ENCODE peak calls at places on chromosomes 2 and 18, in eight cellular contexts. N, W, R, B, J, L, G and Y are unnamed samples.

GRCh38 chr18:10182009-10182624 is 268.3 kb downstream of the VAPA start:
- DNase-seq in N (no peak), W (no peak), R (no peak), B (no peak), J (no peak), L (no peak), G (no peak), Y (no peak)

GRCh38 chr2:33617401-33617800 is 18.3 kb upstream of the FAM98A start:
- DNase-seq in N (no peak), W (no peak), R (no peak), B (no peak), J (no peak), L (no peak), G (no peak), Y (no peak)

GRCh38 chr18:58005885-58006523 is 38.0 kb upstream of the NEDD4L start:
- DNase-seq in N (no peak), W (no peak), R (no peak), B (no peak), J (no peak), L (no peak), G (peak), Y (no peak)

GRCh38 chr18:46174317-46175039 is 70.3 kb downstream of the HAUS1 start:
- DNase-seq in N (no peak), W (peak), R (peak), B (no peak), J (peak), L (peak), G (no peak), Y (peak)

GRCh38 chr2:100293341-100294161 is 28.8 kb downstream of the LONRF2 start:
- DNase-seq in N (no peak), W (no peak), R (peak), B (no peak), J (no peak), L (no peak), G (no peak), Y (no peak)

GRCh38 chr2:241844066-241844728 is 14.5 kb downstream of the PDCD1 start:
- DNase-seq in N (peak), W (peak), R (peak), B (no peak), J (peak), L (peak), G (peak), Y (peak)

GRCh38 chr2:199527071-199527470 is 69.3 kb upstream of the SATB2 start:
- DNase-seq in N (no peak), W (no peak), R (no peak), B (no peak), J (no peak), L (no peak), G (no peak), Y (no peak)

GRCh38 chr2:17300141-17300540 is 218.1 kb downstream of the RAD51AP2 start:
- DNase-seq in N (no peak), W (no peak), R (no peak), B (no peak), J (no peak), L (no peak), G (no peak), Y (no peak)

GRCh38 chr2:65431417-65432226 is 777 bp downstream of the SPRED2 start:
- DNase-seq in N (peak), W (peak), R (peak), B (no peak), J (peak), L (peak), G (no peak), Y (peak)

GRCh38 chr18:63963610-63964256 is 6.1 kb upstream of the SERPINB8 start:
- DNase-seq in N (no peak), W (peak), R (peak), B (peak), J (peak), L (peak), G (peak), Y (peak)

GRCh38 chr2:65710356-65710755 is 278.0 kb upstream of the SPRED2 start:
- DNase-seq in N (no peak), W (no peak), R (no peak), B (no peak), J (no peak), L (no peak), G (no peak), Y (no peak)

GRCh38 chr2:196166876-196167275 is 4.5 kb downstream of the STK17B start:
- DNase-seq in N (no peak), W (no peak), R (peak), B (no peak), J (no peak), L (no peak), G (no peak), Y (peak)

GRCh38 chr2:85584354-85584856 is at the start of gene VAMP5:
- DNase-seq in N (no peak), W (peak), R (no peak), B (no peak), J (peak), L (peak), G (no peak), Y (no peak)

GRCh38 chr2:237723613-237724012 is 75.0 kb upstream of the RBM44 start:
- DNase-seq in N (no peak), W (peak), R (peak), B (no peak), J (peak), L (peak), G (no peak), Y (peak)

GRCh38 chr2:234691968-234692955 is 195.4 kb upstream of the ARL4C start:
- DNase-seq in N (no peak), W (no peak), R (no peak), B (no peak), J (no peak), L (no peak), G (no peak), Y (no peak)

GRCh38 chr2:105439130-105439529 is 40.3 kb upstream of the FHL2 start:
- DNase-seq in N (no peak), W (no peak), R (no peak), B (no peak), J (no peak), L (no peak), G (no peak), Y (no peak)

GRCh38 chr2:99974275-99974674 is 168.1 kb downstream of the AFF3 start:
- DNase-seq in N (no peak), W (no peak), R (no peak), B (no peak), J (no peak), L (no peak), G (no peak), Y (no peak)

GRCh38 chr2:23554054-23554697 is 169.2 kb downstream of the KLHL29 start:
- DNase-seq in N (no peak), W (peak), R (no peak), B (no peak), J (no peak), L (no peak), G (no peak), Y (no peak)

GRCh38 chr18:68314403-68314802 is 400.5 kb downstream of the TMX3 start:
- DNase-seq in N (no peak), W (no peak), R (no peak), B (no peak), J (no peak), L (no peak), G (no peak), Y (no peak)

GRCh38 chr2:148604927-148605326 is 39.6 kb upstream of the EPC2 start:
- DNase-seq in N (no peak), W (no peak), R (no peak), B (no peak), J (no peak), L (no peak), G (no peak), Y (no peak)

GRCh38 chr2:141707486-141707885 is 423.3 kb downstream of the LRP1B start:
- DNase-seq in N (no peak), W (no peak), R (no peak), B (no peak), J (no peak), L (no peak), G (no peak), Y (no peak)

GRCh38 chr18:31741096-31741735 is 19.5 kb downstream of the SLC25A52 start:
- DNase-seq in N (no peak), W (peak), R (peak), B (no peak), J (peak), L (peak), G (peak), Y (peak)

GRCh38 chr2:468631-469310 is 180.9 kb upstream of the ALKAL2 start:
- DNase-seq in N (no peak), W (no peak), R (no peak), B (no peak), J (peak), L (no peak), G (no peak), Y (no peak)

DNA sequence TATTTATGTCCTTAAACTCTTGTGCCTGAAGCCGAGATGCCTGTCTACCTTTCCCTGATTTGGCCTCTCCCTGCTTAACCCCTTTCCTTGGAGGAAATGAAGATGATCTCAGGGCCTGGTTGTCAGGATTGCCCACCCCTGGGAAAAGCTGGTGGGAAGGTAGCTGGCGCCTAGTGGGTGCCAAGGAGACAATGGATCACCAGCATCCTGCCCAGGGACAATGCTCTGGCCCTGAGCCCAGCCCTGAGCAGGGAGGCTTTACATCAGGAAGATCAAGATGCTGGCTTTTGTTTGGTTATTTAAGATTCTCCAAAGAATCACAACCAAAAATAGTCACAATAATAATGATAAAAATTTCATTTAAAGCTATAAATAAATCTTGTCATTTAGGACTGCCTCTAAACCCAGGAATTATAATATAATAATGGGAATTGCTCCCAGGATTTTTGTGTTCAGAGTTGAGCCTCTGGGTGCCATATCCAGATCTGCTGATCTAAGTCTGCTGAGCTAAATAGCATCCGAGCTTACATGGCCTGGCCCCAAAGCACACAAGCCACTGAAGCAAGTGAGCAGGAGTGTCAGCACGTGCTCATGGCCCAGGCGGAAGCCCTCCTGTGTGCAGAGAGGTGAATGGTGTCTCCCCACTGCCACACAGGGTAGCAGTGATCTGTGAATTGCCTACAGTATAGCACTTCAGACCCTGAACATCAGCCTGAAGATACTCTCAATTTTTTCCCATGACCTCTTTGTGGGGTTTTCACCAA is 57.8 kb upstream of the MAP3K20 start:
- DNase-seq in N (no peak), W (no peak), R (no peak), B (no peak), J (no peak), L (no peak), G (no peak), Y (no peak)
- TF ChIP-seq POLR2AphosphoS5 in N (no peak), W (no peak), R (no peak), B (no peak), J (no peak), L (no peak), G (no peak), Y (no peak)

GRCh38 chr2:102187191-102188150 is 648 bp downstream of the IL1RL2 start:
- DNase-seq in N (peak), W (peak), R (no peak), B (no peak), J (peak), L (peak), G (no peak), Y (peak)

GRCh38 chr2:102184018-102184417 is 2.8 kb upstream of the IL1RL2 start:
- DNase-seq in N (no peak), W (no peak), R (no peak), B (no peak), J (no peak), L (no peak), G (no peak), Y (no peak)

GRCh38 chr2:102181919-102182635 is 4.7 kb upstream of the IL1RL2 start:
- DNase-seq in N (no peak), W (no peak), R (no peak), B (no peak), J (no peak), L (no peak), G (no peak), Y (peak)

GRCh38 chr2:102186676-102187190 is at the start of gene IL1RL2:
- DNase-seq in N (peak), W (peak), R (no peak), B (no peak), J (no peak), L (peak), G (no peak), Y (no peak)

DNA sequence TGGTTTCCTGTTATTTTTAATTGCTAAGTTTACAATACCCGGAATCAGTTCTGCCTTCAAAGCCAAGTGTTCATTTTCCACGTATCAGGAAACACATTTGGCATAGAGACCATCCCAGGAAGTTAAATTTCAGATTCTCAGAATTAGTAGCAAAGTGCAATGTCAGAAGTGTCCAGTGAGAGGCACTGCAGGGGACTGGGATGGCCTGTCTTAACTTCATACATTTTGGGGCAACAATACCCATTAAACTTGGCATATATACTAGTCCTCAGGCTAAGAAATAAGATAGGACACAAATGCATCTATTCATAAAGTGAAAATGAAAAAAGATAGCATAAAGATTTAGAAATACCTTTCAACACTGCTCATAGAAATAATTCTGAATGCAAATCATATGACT is 1.5 kb upstream of the IL1RL2 start:
- DNase-seq in N (no peak), W (no peak), R (peak), B (no peak), J (peak), L (no peak), G (no peak), Y (no peak)
- TF ChIP-seq CTCF in N (peak), W (peak), R (peak), B (peak), J (peak), L (peak), G (peak), Y (peak)

GRCh38 chr18:61998335-61998734 is 105.5 kb upstream of the RNF152 start:
- DNase-seq in N (no peak), W (no peak), R (no peak), B (no peak), J (no peak), L (no peak), G (no peak), Y (no peak)
- H3K27ac ChIP-seq in N (no peak), W (no peak), R (no peak), B (no peak), J (no peak), L (no peak), G (no peak), Y (no peak)

GRCh38 chr2:8544786-8545631 is 136.8 kb upstream of the ID2 start:
- DNase-seq in N (no peak), W (peak), R (peak), B (no peak), J (peak), L (peak), G (peak), Y (peak)
- TF ChIP-seq POLR2AphosphoS5 in N (no peak), W (peak), R (no peak), B (no peak), J (no peak), L (no peak), G (no peak), Y (peak)

GRCh38 chr2:13050764-13051163 is 334.0 kb downstream of the TRIB2 start:
- DNase-seq in N (no peak), W (no peak), R (no peak), B (no peak), J (no peak), L (no peak), G (no peak), Y (no peak)

GRCh38 chr2:13052547-13052946 is 335.8 kb downstream of the TRIB2 start:
- DNase-seq in N (no peak), W (no peak), R (no peak), B (no peak), J (no peak), L (no peak), G (no peak), Y (no peak)

DNA sequence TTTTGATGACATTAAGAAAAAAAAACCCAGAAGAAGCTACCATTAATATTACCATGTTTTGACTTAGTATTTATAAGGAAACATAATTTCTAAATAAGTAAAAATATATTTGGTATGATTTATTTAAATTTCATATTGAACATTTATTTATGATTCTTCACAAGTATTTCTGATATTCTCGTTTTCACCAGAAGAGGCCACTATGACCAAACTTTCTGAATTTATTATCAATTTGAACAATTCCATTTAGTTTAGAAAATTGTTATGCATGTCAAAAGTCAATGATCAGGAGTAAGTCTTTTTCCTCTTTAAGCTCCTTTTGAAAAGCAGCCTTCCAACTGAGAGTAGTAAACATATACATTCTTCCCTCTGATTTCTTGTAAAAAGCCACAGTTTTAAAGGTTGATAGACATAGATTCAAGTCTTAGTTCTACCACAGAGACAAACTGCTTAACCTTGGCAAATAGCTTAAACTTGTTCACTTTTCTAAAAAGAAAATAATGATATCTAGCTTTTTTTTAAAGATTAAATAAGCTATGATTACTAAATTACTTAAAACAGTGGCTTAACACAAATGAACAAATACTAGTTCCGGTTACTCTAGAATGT is 329.9 kb downstream of the TRIB2 start:
- DNase-seq in N (no peak), W (no peak), R (peak), B (no peak), J (peak), L (no peak), G (peak), Y (no peak)
- TF ChIP-seq CTCF in N (no peak), W (peak), R (no peak), B (peak), J (no peak), L (no peak), G (peak), Y (no peak)